ENCODE peak calls at places on chromosomes 1 and 21, in four cellular contexts. L, Y, C and S are unnamed samples.

GRCh38 chr1:94808682-94809081 is 11.5 kb upstream of the SLC44A3 start:
- DNase-seq in L (no peak), Y (no peak), C (no peak), S (no peak)

GRCh38 chr1:230359992-230360391 is 66.1 kb downstream of the PGBD5 start:
- DNase-seq in C (no peak), L (no peak), Y (peak), S (no peak)

GRCh38 chr1:210428696-210429095 is 100.0 kb downstream of the HHAT start:
- DNase-seq in C (no peak), Y (no peak), L (no peak), S (no peak)

GRCh38 chr21:14533555-14534400 is 12.3 kb downstream of the SAMSN1 start:
- DNase-seq in L (peak), C (peak), Y (peak), S (peak)

GRCh38 chr1:90027281-90027680 is 32.4 kb downstream of the ZNF326 start:
- DNase-seq in C (no peak), L (no peak), Y (no peak), S (no peak)

GRCh38 chr21:43923391-43923790 is 58.4 kb downstream of the AGPAT3 start:
- DNase-seq in L (no peak), C (no peak), Y (no peak), S (no peak)

GRCh38 chr1:166978795-166979194 is 3.5 kb upstream of the ILDR2 start:
- DNase-seq in L (peak), C (no peak), Y (no peak), S (peak)

GRCh38 chr1:61337037-61337436 is 254.7 kb downstream of the NFIA start:
- DNase-seq in C (no peak), Y (no peak), L (no peak), S (no peak)

GRCh38 chr1:156601892-156602291 is 613 bp upstream of the GPATCH4 start:
- DNase-seq in C (no peak), L (no peak), Y (no peak), S (no peak)

GRCh38 chr1:154943649-154944421 is 7.3 kb upstream of the PMVK start:
- DNase-seq in C (peak), Y (peak), L (peak), S (peak)
- TF ChIP-seq CTCF in C (peak), Y (peak), L (peak), S (peak)

DNA sequence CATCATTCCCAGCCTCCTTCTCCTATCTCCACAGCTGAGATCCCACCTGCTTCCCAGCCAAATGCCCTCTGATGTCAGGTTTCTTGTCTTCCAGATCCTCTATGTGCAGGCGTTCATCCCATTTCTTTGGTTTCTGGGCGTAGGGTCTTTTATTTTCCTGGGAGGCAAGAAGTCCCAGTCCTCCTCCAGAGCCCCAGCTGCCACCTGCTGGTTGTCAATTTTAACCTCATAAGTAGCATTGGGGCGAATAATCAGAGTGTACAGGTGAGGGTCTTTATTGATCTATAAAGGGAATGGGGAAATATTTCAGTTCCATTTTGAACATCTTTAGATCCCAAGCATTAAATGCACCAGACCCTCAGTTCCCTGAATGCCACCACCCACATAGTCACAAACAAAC is 47.2 kb upstream of the EPS15 start:
- DNase-seq in C (no peak), L (no peak), Y (no peak), S (no peak)
- TF ChIP-seq CTCF in C (no peak), L (peak), Y (no peak), S (no peak)

GRCh38 chr1:154466136-154466665 is 35.8 kb upstream of the TDRD10 start:
- DNase-seq in C (no peak), Y (no peak), L (no peak), S (no peak)

GRCh38 chr1:154465621-154466020 is 36.4 kb upstream of the TDRD10 start:
- DNase-seq in L (no peak), Y (no peak), C (no peak), S (no peak)

GRCh38 chr1:154467768-154468102 is 34.3 kb upstream of the TDRD10 start:
- DNase-seq in C (no peak), Y (no peak), L (no peak), S (no peak)

GRCh38 chr1:154468480-154469240 is 33.4 kb upstream of the TDRD10 start:
- DNase-seq in L (no peak), C (no peak), Y (no peak), S (no peak)

GRCh38 chr1:154466879-154467767 is 34.9 kb upstream of the TDRD10 start:
- DNase-seq in Y (no peak), L (no peak), C (no peak), S (peak)
- TF ChIP-seq CTCF in Y (no peak), L (peak), C (no peak), S (peak)

DNA sequence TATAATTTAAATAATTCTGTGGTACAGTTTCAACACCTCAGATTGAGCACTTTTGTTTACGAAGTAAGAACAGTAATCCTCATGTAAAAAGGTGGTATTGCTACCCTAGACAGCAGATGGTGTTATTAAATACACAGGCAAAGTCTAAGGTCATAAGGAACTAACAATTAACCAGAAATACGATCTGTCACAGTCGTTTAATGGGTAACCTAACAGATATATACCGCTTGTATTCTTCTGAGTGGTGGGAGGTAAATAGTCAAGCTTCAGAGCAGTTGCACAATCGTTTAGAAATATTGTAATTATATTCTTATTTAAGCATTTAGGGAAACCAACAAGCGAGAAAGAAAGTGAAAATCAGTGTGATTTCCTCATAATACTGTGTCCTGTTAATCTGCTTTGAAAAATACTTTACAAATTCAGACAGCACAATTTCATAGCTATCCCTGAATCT is 9.8 kb upstream of the IRF2BP2 start:
- DNase-seq in L (no peak), C (no peak), Y (no peak), S (no peak)
- TF ChIP-seq CTCF in L (no peak), C (no peak), Y (no peak), S (no peak)